ENCODE peak calls at places on chromosomes 12 and 14, in six cellular contexts. L, W, J, C, F and M are unnamed samples.
A peak's percentile ranks its signal among the peaks of the same experiment; 100 is the strongest.

GRCh38 chr14:96173646-96174475 is 30.8 kb upstream of the BDKRB2 start:
- DNase-seq in C (no peak), J (no peak), L (no peak), W (no peak), F (no peak), M (no peak)

GRCh38 chr12:113260127-113260526 is 38.9 kb downstream of the TPCN1 start:
- DNase-seq in C (no peak), L (no peak), F (no peak), J (no peak), W (no peak), M (no peak)

GRCh38 chr12:124490584-124491305 is 76.7 kb downstream of the NCOR2 start:
- DNase-seq in C (peak; percentile 73), L (no peak), W (no peak), F (no peak), J (no peak), M (no peak)

GRCh38 chr12:55675671-55676070 is 32.0 kb downstream of the ITGA7 start:
- DNase-seq in W (no peak), C (no peak), J (no peak), F (no peak), L (no peak), M (no peak)

GRCh38 chr12:6157482-6157881 is 33.0 kb upstream of the VWF start:
- DNase-seq in C (no peak), J (no peak), F (no peak), W (no peak), L (no peak), M (no peak)

GRCh38 chr12:101567918-101568317 is 26.9 kb upstream of the MYBPC1 start:
- DNase-seq in C (no peak), L (no peak), F (no peak), W (no peak), J (no peak), M (no peak)

GRCh38 chr14:105899657-105900397 is 373.4 kb downstream of the TMEM121 start:
- DNase-seq in C (no peak), L (no peak), F (no peak), W (no peak), J (no peak), M (no peak)

GRCh38 chr12:123011701-123012100 is 31.2 kb downstream of the ARL6IP4 start:
- DNase-seq in C (no peak), F (no peak), J (no peak), L (no peak), W (no peak), M (no peak)

GRCh38 chr12:31106101-31106803 is 32.6 kb downstream of the DDX11 start:
- DNase-seq in J (no peak), C (no peak), L (no peak), W (peak; percentile 37), F (no peak), M (no peak)